ENCODE peak calls at places on chromosomes 13 and 19, in seven cellular contexts. One of them, this sample, is unnamed.

GRCh38 chr19:45601524-45602522 is at the start of gene GPR4:
- DNase-seq in DMS53: peak; percentile 18
- DNase-seq in epithelial cell of prostate: no peak
- DNase-seq in substantia nigra: no peak
- DNase-seq in cardiac fibroblast: no peak
- DNase-seq in stimulated activated CD8-positive, alpha-beta memory T cell treated with anti-CD3 and anti-CD28 coated beads, Interleukin-15, amount 100 ng/mL, for 1 hour: no peak
- DNase-seq in T1000: no peak
- DNase-seq in this sample: no peak

GRCh38 chr13:23025848-23026608 is 154.8 kb upstream of the SGCG start:
- DNase-seq in DMS53: no peak
- DNase-seq in epithelial cell of prostate: no peak
- DNase-seq in substantia nigra: no peak
- DNase-seq in cardiac fibroblast: no peak
- DNase-seq in stimulated activated CD8-positive, alpha-beta memory T cell treated with anti-CD3 and anti-CD28 coated beads, Interleukin-15, amount 100 ng/mL, for 1 hour: no peak
- DNase-seq in T1000: no peak
- DNase-seq in this sample: no peak

GRCh38 chr19:1575323-1576241 is 7.5 kb upstream of the MEX3D start:
- DNase-seq in DMS53: no peak
- DNase-seq in epithelial cell of prostate: no peak
- DNase-seq in substantia nigra: no peak
- DNase-seq in cardiac fibroblast: no peak
- DNase-seq in stimulated activated CD8-positive, alpha-beta memory T cell treated with anti-CD3 and anti-CD28 coated beads, Interleukin-15, amount 100 ng/mL, for 1 hour: no peak
- DNase-seq in T1000: no peak
- DNase-seq in this sample: no peak

GRCh38 chr13:98406475-98406874 is 170.4 kb downstream of the STK24 start:
- DNase-seq in DMS53: peak; percentile 55
- DNase-seq in epithelial cell of prostate: no peak
- DNase-seq in substantia nigra: no peak
- DNase-seq in cardiac fibroblast: no peak
- DNase-seq in stimulated activated CD8-positive, alpha-beta memory T cell treated with anti-CD3 and anti-CD28 coated beads, Interleukin-15, amount 100 ng/mL, for 1 hour: no peak
- DNase-seq in T1000: no peak
- DNase-seq in this sample: no peak

GRCh38 chr19:48881741-48882657 is 9.8 kb downstream of the PPP1R15A start:
- DNase-seq in DMS53: peak; percentile 61
- DNase-seq in epithelial cell of prostate: no peak
- DNase-seq in substantia nigra: no peak
- DNase-seq in cardiac fibroblast: no peak
- DNase-seq in stimulated activated CD8-positive, alpha-beta memory T cell treated with anti-CD3 and anti-CD28 coated beads, Interleukin-15, amount 100 ng/mL, for 1 hour: no peak
- DNase-seq in T1000: no peak
- DNase-seq in this sample: peak; percentile 92

GRCh38 chr13:31896427-31896826 is 135.1 kb upstream of the FRY start:
- DNase-seq in DMS53: no peak
- DNase-seq in epithelial cell of prostate: no peak
- DNase-seq in substantia nigra: no peak
- DNase-seq in cardiac fibroblast: peak; percentile 96
- DNase-seq in stimulated activated CD8-positive, alpha-beta memory T cell treated with anti-CD3 and anti-CD28 coated beads, Interleukin-15, amount 100 ng/mL, for 1 hour: no peak
- DNase-seq in T1000: peak; percentile 23
- DNase-seq in this sample: no peak

GRCh38 chr19:18417250-18418033 is 1.8 kb upstream of the SSBP4 start:
- DNase-seq in DMS53: peak; percentile 90
- DNase-seq in epithelial cell of prostate: no peak
- DNase-seq in substantia nigra: peak; percentile 13
- DNase-seq in cardiac fibroblast: peak; percentile 78
- DNase-seq in stimulated activated CD8-positive, alpha-beta memory T cell treated with anti-CD3 and anti-CD28 coated beads, Interleukin-15, amount 100 ng/mL, for 1 hour: no peak
- DNase-seq in T1000: peak; percentile 60
- DNase-seq in this sample: peak; percentile 48

GRCh38 chr19:39506944-39507714 is 7.8 kb upstream of the SELENOV start:
- DNase-seq in DMS53: peak; percentile 99
- DNase-seq in epithelial cell of prostate: no peak
- DNase-seq in substantia nigra: no peak
- DNase-seq in cardiac fibroblast: peak; percentile 60
- DNase-seq in stimulated activated CD8-positive, alpha-beta memory T cell treated with anti-CD3 and anti-CD28 coated beads, Interleukin-15, amount 100 ng/mL, for 1 hour: no peak
- DNase-seq in T1000: peak; percentile 65
- DNase-seq in this sample: no peak

GRCh38 chr19:46031781-46032596 is 8.8 kb downstream of the IGFL4 start:
- DNase-seq in DMS53: no peak
- DNase-seq in epithelial cell of prostate: no peak
- DNase-seq in substantia nigra: no peak
- DNase-seq in cardiac fibroblast: no peak
- DNase-seq in stimulated activated CD8-positive, alpha-beta memory T cell treated with anti-CD3 and anti-CD28 coated beads, Interleukin-15, amount 100 ng/mL, for 1 hour: no peak
- DNase-seq in T1000: no peak
- DNase-seq in this sample: no peak

GRCh38 chr13:113852536-113853517 is 11.0 kb downstream of the GAS6 start:
- DNase-seq in DMS53: no peak
- DNase-seq in epithelial cell of prostate: no peak
- DNase-seq in substantia nigra: no peak
- DNase-seq in cardiac fibroblast: no peak
- DNase-seq in stimulated activated CD8-positive, alpha-beta memory T cell treated with anti-CD3 and anti-CD28 coated beads, Interleukin-15, amount 100 ng/mL, for 1 hour: no peak
- DNase-seq in T1000: no peak
- DNase-seq in this sample: no peak

GRCh38 chr13:91375119-91375729 is 23.2 kb upstream of the GPC5 start:
- DNase-seq in DMS53: peak; percentile 6
- DNase-seq in epithelial cell of prostate: no peak
- DNase-seq in substantia nigra: no peak
- DNase-seq in cardiac fibroblast: peak; percentile 26
- DNase-seq in stimulated activated CD8-positive, alpha-beta memory T cell treated with anti-CD3 and anti-CD28 coated beads, Interleukin-15, amount 100 ng/mL, for 1 hour: no peak
- DNase-seq in T1000: no peak
- DNase-seq in this sample: peak; percentile 45

GRCh38 chr19:10896851-10897526 is 25.6 kb downstream of the CARM1 start:
- DNase-seq in DMS53: peak; percentile 93
- DNase-seq in epithelial cell of prostate: no peak
- DNase-seq in substantia nigra: no peak
- DNase-seq in cardiac fibroblast: no peak
- DNase-seq in stimulated activated CD8-positive, alpha-beta memory T cell treated with anti-CD3 and anti-CD28 coated beads, Interleukin-15, amount 100 ng/mL, for 1 hour: no peak
- DNase-seq in T1000: no peak
- DNase-seq in this sample: peak; percentile 41

GRCh38 chr19:20167020-20167644 is at the start of gene ZNF486:
- DNase-seq in DMS53: peak; percentile 97
- DNase-seq in epithelial cell of prostate: peak; percentile 83
- DNase-seq in substantia nigra: peak; percentile 95
- DNase-seq in cardiac fibroblast: peak; percentile 98
- DNase-seq in stimulated activated CD8-positive, alpha-beta memory T cell treated with anti-CD3 and anti-CD28 coated beads, Interleukin-15, amount 100 ng/mL, for 1 hour: peak; percentile 85
- DNase-seq in T1000: peak; percentile 87
- DNase-seq in this sample: peak; percentile 56

GRCh38 chr19:54485846-54486245 is 12.8 kb upstream of the CDC42EP5 start:
- DNase-seq in DMS53: no peak
- DNase-seq in epithelial cell of prostate: no peak
- DNase-seq in substantia nigra: no peak
- DNase-seq in cardiac fibroblast: peak; percentile 22
- DNase-seq in stimulated activated CD8-positive, alpha-beta memory T cell treated with anti-CD3 and anti-CD28 coated beads, Interleukin-15, amount 100 ng/mL, for 1 hour: no peak
- DNase-seq in T1000: no peak
- DNase-seq in this sample: no peak

GRCh38 chr19:57398868-57399267 is 9.2 kb downstream of the ZNF548 start:
- DNase-seq in DMS53: no peak
- DNase-seq in epithelial cell of prostate: no peak
- DNase-seq in substantia nigra: no peak
- DNase-seq in cardiac fibroblast: no peak
- DNase-seq in stimulated activated CD8-positive, alpha-beta memory T cell treated with anti-CD3 and anti-CD28 coated beads, Interleukin-15, amount 100 ng/mL, for 1 hour: no peak
- DNase-seq in T1000: no peak
- DNase-seq in this sample: no peak

GRCh38 chr19:46823049-46823448 is 27.6 kb downstream of the AP2S1 start:
- DNase-seq in DMS53: no peak
- DNase-seq in epithelial cell of prostate: no peak
- DNase-seq in substantia nigra: no peak
- DNase-seq in cardiac fibroblast: no peak
- DNase-seq in stimulated activated CD8-positive, alpha-beta memory T cell treated with anti-CD3 and anti-CD28 coated beads, Interleukin-15, amount 100 ng/mL, for 1 hour: no peak
- DNase-seq in T1000: no peak
- DNase-seq in this sample: no peak

GRCh38 chr19:29775575-29775900 is 36.3 kb upstream of the CCNE1 start:
- DNase-seq in DMS53: no peak
- DNase-seq in epithelial cell of prostate: no peak
- DNase-seq in substantia nigra: no peak
- DNase-seq in cardiac fibroblast: no peak
- DNase-seq in stimulated activated CD8-positive, alpha-beta memory T cell treated with anti-CD3 and anti-CD28 coated beads, Interleukin-15, amount 100 ng/mL, for 1 hour: no peak
- DNase-seq in T1000: no peak
- DNase-seq in this sample: no peak

GRCh38 chr19:37953125-37953524 is 46.1 kb downstream of the SIPA1L3 start:
- DNase-seq in DMS53: no peak
- DNase-seq in epithelial cell of prostate: no peak
- DNase-seq in substantia nigra: no peak
- DNase-seq in cardiac fibroblast: no peak
- DNase-seq in stimulated activated CD8-positive, alpha-beta memory T cell treated with anti-CD3 and anti-CD28 coated beads, Interleukin-15, amount 100 ng/mL, for 1 hour: no peak
- DNase-seq in T1000: no peak
- DNase-seq in this sample: no peak

GRCh38 chr13:110446570-110446880 is 115.0 kb downstream of the RAB20 start:
- DNase-seq in DMS53: no peak
- DNase-seq in epithelial cell of prostate: no peak
- DNase-seq in substantia nigra: no peak
- DNase-seq in cardiac fibroblast: no peak
- DNase-seq in stimulated activated CD8-positive, alpha-beta memory T cell treated with anti-CD3 and anti-CD28 coated beads, Interleukin-15, amount 100 ng/mL, for 1 hour: no peak
- DNase-seq in T1000: no peak
- DNase-seq in this sample: peak; percentile 73

GRCh38 chr19:39831679-39832078 is 2.3 kb downstream of the DYRK1B start:
- DNase-seq in DMS53: no peak
- DNase-seq in epithelial cell of prostate: no peak
- DNase-seq in substantia nigra: no peak
- DNase-seq in cardiac fibroblast: no peak
- DNase-seq in stimulated activated CD8-positive, alpha-beta memory T cell treated with anti-CD3 and anti-CD28 coated beads, Interleukin-15, amount 100 ng/mL, for 1 hour: no peak
- DNase-seq in T1000: no peak
- DNase-seq in this sample: no peak

GRCh38 chr13:52405767-52406494 is at the start of gene THSD1:
- DNase-seq in DMS53: peak; percentile 75
- DNase-seq in epithelial cell of prostate: no peak
- DNase-seq in substantia nigra: no peak
- DNase-seq in cardiac fibroblast: peak; percentile 37
- DNase-seq in stimulated activated CD8-positive, alpha-beta memory T cell treated with anti-CD3 and anti-CD28 coated beads, Interleukin-15, amount 100 ng/mL, for 1 hour: no peak
- DNase-seq in T1000: no peak
- DNase-seq in this sample: no peak

GRCh38 chr19:55637534-55637933 is 3.3 kb upstream of the ZNF580 start:
- DNase-seq in DMS53: no peak
- DNase-seq in epithelial cell of prostate: no peak
- DNase-seq in substantia nigra: no peak
- DNase-seq in cardiac fibroblast: no peak
- DNase-seq in stimulated activated CD8-positive, alpha-beta memory T cell treated with anti-CD3 and anti-CD28 coated beads, Interleukin-15, amount 100 ng/mL, for 1 hour: no peak
- DNase-seq in T1000: no peak
- DNase-seq in this sample: no peak

GRCh38 chr13:110575322-110576069 is 14.0 kb upstream of the RAB20 start:
- DNase-seq in DMS53: peak; percentile 71
- DNase-seq in epithelial cell of prostate: no peak
- DNase-seq in substantia nigra: no peak
- DNase-seq in cardiac fibroblast: peak; percentile 43
- DNase-seq in stimulated activated CD8-positive, alpha-beta memory T cell treated with anti-CD3 and anti-CD28 coated beads, Interleukin-15, amount 100 ng/mL, for 1 hour: no peak
- DNase-seq in T1000: no peak
- DNase-seq in this sample: no peak

GRCh38 chr13:47661076-47661475 is 340.0 kb downstream of the SUCLA2 start:
- DNase-seq in DMS53: no peak
- DNase-seq in epithelial cell of prostate: no peak
- DNase-seq in substantia nigra: no peak
- DNase-seq in cardiac fibroblast: peak; percentile 65
- DNase-seq in stimulated activated CD8-positive, alpha-beta memory T cell treated with anti-CD3 and anti-CD28 coated beads, Interleukin-15, amount 100 ng/mL, for 1 hour: no peak
- DNase-seq in T1000: no peak
- DNase-seq in this sample: no peak

GRCh38 chr13:41960195-41960699 is 662 bp downstream of the VWA8 start:
- DNase-seq in DMS53: peak; percentile 50
- DNase-seq in epithelial cell of prostate: no peak
- DNase-seq in substantia nigra: no peak
- DNase-seq in cardiac fibroblast: peak; percentile 50
- DNase-seq in stimulated activated CD8-positive, alpha-beta memory T cell treated with anti-CD3 and anti-CD28 coated beads, Interleukin-15, amount 100 ng/mL, for 1 hour: no peak
- DNase-seq in T1000: no peak
- DNase-seq in this sample: peak; percentile 5

GRCh38 chr13:106700007-106700950 is 132.3 kb upstream of the ARGLU1 start:
- DNase-seq in DMS53: no peak
- DNase-seq in epithelial cell of prostate: no peak
- DNase-seq in substantia nigra: no peak
- DNase-seq in cardiac fibroblast: peak; percentile 18
- DNase-seq in stimulated activated CD8-positive, alpha-beta memory T cell treated with anti-CD3 and anti-CD28 coated beads, Interleukin-15, amount 100 ng/mL, for 1 hour: no peak
- DNase-seq in T1000: no peak
- DNase-seq in this sample: no peak